ENCODE peak calls at places on chromosome 6, in five cellular contexts. A, E, M, H and P are unnamed samples. For H3K4me1 and H3K9me3, the result is how much of the 10 kb centered on the place peaks cover.

GRCh38 chr6:122717350-122717749 is 62.2 kb upstream of the FABP7 start:
- DNase-seq in A (no peak), H (no peak), E (no peak), M (peak), P (no peak)

GRCh38 chr6:143236151-143236788 is 175.6 kb downstream of the AIG1 start:
- DNase-seq in E (no peak), M (peak), A (no peak), H (no peak), P (no peak)

GRCh38 chr6:68007717-68008116 is 627.4 kb upstream of the ADGRB3 start:
- DNase-seq in A (no peak), E (no peak), H (no peak), M (no peak), P (no peak)

GRCh38 chr6:90425161-90425641 is 128.6 kb upstream of the BACH2 start:
- DNase-seq in E (no peak), H (no peak), A (no peak), M (no peak), P (peak)

GRCh38 chr6:170018422-170019258 is 267.2 kb downstream of the ERMARD start:
- DNase-seq in E (no peak), M (no peak), A (no peak), H (no peak), P (no peak)

GRCh38 chr6:150138638-150139037 is 4.2 kb upstream of the PPP1R14C start:
- DNase-seq in H (no peak), E (no peak), A (no peak), M (no peak), P (no peak)

GRCh38 chr6:32886674-32887383 is 32.8 kb downstream of the PSMB9 start:
- DNase-seq in E (no peak), A (peak), M (peak), H (no peak), P (no peak)

GRCh38 chr6:151044465-151045441 is 179.3 kb downstream of the MTHFD1L start:
- DNase-seq in E (peak), M (peak), H (no peak), A (peak), P (no peak)

GRCh38 chr6:157982580-157983438 is 1.1 kb downstream of the SYNJ2 start:
- DNase-seq in A (peak), E (no peak), M (peak), H (no peak), P (no peak)

GRCh38 chr6:170345662-170346061 is 39.1 kb downstream of the FAM120B start:
- DNase-seq in M (peak), H (no peak), A (no peak), E (no peak), P (no peak)

GRCh38 chr6:49570474-49571079 is 20.1 kb downstream of the C6orf141 start:
- DNase-seq in H (no peak), E (no peak), A (no peak), M (peak), P (no peak)

DNA sequence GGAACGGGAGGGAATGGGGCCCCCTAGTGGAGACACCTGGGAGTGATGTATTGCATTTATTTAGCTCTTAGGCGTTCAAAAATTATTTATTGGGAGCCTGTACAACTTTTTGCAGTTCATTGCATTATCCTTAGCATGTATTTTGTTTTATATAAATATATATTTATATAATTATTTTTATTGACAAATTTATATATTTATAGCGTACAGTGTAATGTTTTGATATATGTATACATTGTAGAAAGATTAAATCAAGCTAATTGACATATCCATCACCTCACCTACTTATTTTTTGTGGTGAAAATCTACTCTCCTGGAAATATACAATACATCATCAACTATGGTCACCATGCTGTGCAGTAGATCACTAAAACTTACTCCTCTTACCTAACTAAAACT is 975 bp downstream of the SIRT5 start:
- DNase-seq in E (no peak), A (no peak), H (no peak), M (no peak), P (no peak)
- H3K27ac ChIP-seq in E (peak), A (peak), H (peak), M (peak), P (peak)

DNA sequence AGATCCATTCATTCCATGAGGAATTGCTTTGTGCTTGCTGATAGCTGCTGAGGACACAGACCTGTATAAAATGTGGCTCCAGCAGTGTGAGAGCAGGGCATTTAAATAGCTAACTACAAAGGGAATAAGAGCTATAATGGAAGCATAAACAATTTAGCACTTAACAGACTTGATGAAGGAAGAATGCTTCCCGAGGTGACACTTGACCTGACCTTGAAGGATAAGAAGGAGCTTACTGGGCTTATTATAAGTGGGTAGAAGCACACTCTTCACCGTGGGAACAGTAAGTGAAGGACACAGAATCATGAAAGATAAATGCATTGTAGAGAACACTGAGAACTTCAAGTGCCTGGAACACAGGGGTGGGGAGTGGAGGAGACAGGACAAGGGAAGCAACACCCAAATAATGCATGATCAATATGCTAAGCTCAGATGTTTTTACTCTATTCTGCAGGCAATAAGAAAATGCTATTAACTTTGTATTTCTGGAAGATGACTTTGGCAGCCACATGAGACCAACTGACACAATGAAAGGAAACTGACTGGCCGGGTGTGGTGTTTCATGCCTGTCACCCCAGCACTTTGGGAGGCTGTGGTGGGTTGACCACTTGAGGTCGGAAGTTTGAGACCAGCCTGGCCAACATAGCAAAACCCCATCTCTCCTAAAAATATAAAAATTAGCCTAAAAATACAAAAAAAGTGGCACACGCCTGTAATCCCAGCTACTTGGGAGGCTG is 84.2 kb downstream of the EPB41L2 start:
- DNase-seq in E (no peak), A (no peak), H (no peak), M (no peak), P (no peak)
- H3K4me1 ChIP-seq in E (half or more), A (under half), H (under half), M (under half), P (under half)

GRCh38 chr6:97110626-97111025 is 172.4 kb downstream of the MMS22L start:
- DNase-seq in E (no peak), M (peak), A (no peak), H (no peak), P (no peak)

GRCh38 chr6:97111243-97111642 is 171.8 kb downstream of the MMS22L start:
- DNase-seq in E (no peak), A (no peak), M (no peak), H (no peak), P (no peak)

GRCh38 chr6:97113170-97113569 is 169.8 kb downstream of the MMS22L start:
- DNase-seq in E (no peak), M (no peak), A (no peak), H (no peak), P (no peak)

GRCh38 chr6:97114645-97115044 is 168.4 kb downstream of the MMS22L start:
- DNase-seq in H (no peak), E (no peak), A (no peak), M (no peak), P (no peak)

GRCh38 chr6:97110149-97110548 is 172.9 kb downstream of the MMS22L start:
- DNase-seq in M (no peak), E (no peak), H (no peak), A (no peak), P (no peak)
- H3K9me3 ChIP-seq in M (under half), E (under half), H (under half), A (under half), P (under half)

DNA sequence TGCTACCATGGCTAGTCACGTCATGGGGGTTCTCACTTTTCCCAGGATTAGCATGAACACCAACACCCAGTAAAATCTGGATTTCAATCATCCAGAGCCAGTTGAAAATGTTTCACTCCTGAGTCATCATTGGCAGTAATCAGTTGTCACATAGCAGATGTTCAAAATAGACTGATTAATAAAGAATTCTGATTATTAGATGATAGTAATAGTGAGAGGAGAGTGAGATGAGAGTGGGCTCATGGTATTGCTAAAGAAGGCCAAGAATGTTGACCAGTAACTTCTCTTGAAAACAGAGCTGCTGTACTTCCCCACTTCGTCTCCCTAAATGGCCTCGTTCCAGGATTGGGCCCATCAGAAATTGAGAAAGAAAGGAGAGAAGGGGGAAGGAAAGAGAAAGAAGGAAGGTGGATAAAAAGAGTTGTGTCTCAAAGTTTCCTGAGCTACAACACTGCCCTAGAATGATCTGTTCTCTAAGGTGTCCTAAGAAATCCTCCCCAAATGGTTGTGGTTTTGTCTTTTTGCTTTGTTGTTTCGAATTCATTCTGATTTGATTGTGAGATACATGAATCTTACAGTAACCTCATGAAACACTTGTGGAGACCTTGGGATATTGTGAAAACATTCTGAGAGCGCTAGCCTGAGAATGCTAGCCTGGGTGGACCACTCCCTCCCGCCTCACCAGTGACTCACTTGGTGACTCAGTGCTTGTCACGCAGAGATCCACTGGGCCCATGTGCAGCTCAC is 502.2 kb upstream of the JARID2 start:
- DNase-seq in A (peak), M (peak), E (peak), H (peak), P (peak)
- H3K27ac ChIP-seq in A (peak), M (peak), E (no peak), H (no peak), P (no peak)

GRCh38 chr6:3895303-3895635 is 46.1 kb downstream of the FAM50B start:
- DNase-seq in A (no peak), E (no peak), M (no peak), H (no peak), P (no peak)

GRCh38 chr6:3893487-3893886 is 44.3 kb downstream of the FAM50B start:
- DNase-seq in M (no peak), H (no peak), E (no peak), A (no peak), P (no peak)

GRCh38 chr6:3895805-3896204 is 46.6 kb downstream of the FAM50B start:
- DNase-seq in A (no peak), E (no peak), M (no peak), H (no peak), P (no peak)

GRCh38 chr6:3893914-3894313 is 44.7 kb downstream of the FAM50B start:
- DNase-seq in E (no peak), H (no peak), M (no peak), A (no peak), P (no peak)

GRCh38 chr6:3894535-3895302 is 45.5 kb downstream of the FAM50B start:
- DNase-seq in H (no peak), E (no peak), M (no peak), A (no peak), P (no peak)
- H3K4me1 ChIP-seq in H (under half), E (under half), M (under half), A (under half), P (under half)

GRCh38 chr6:168126566-168127383 is 47.8 kb upstream of the FRMD1 start:
- DNase-seq in H (no peak), M (no peak), E (no peak), A (no peak), P (no peak)
- H3K9me3 ChIP-seq in H (under half), M (under half), E (under half), A (under half), P (under half)

GRCh38 chr6:17389274-17389847 is 4.0 kb upstream of the CAP2 start:
- DNase-seq in H (no peak), E (no peak), M (no peak), A (no peak), P (no peak)
- H3K27ac ChIP-seq in H (no peak), E (no peak), M (no peak), A (no peak), P (no peak)

GRCh38 chr6:3748726-3749389 is 2.7 kb downstream of the PXDC1 start:
- DNase-seq in H (no peak), M (no peak), E (no peak), A (no peak), P (no peak)
- H3K4me1 ChIP-seq in H (under half), M (under half), E (half or more), A (half or more), P (under half)

GRCh38 chr6:46563924-46564323 is 72.7 kb upstream of the RCAN2 start:
- DNase-seq in E (no peak), H (no peak), A (no peak), M (no peak), P (no peak)
- H3K9me3 ChIP-seq in E (under half), H (under half), A (under half), M (under half), P (under half)